ENCODE peak calls at places on chromosomes 13 and 19, in seven cellular contexts. U, W, D, E, O, Z and R are unnamed samples.

GRCh38 chr19:28472111-28472510 is 740.8 kb downstream of the UQCRFS1 start:
- DNase-seq in Z (no peak), E (peak), U (no peak), O (no peak), D (no peak), W (no peak), R (peak)

GRCh38 chr19:51703655-51704515 is 10.8 kb downstream of the SPACA6 start:
- DNase-seq in E (peak), Z (no peak), D (peak), W (peak), O (peak), U (peak), R (peak)

GRCh38 chr13:98508280-98509074 is 68.4 kb downstream of the STK24 start:
- DNase-seq in W (peak), D (peak), O (peak), U (no peak), E (peak), Z (no peak), R (peak)

GRCh38 chr19:42023121-42023942 is 29.3 kb upstream of the ATP1A3 start:
- DNase-seq in Z (no peak), U (peak), D (peak), E (peak), W (peak), O (peak), R (no peak)

GRCh38 chr19:16917401-16917800 is 28.6 kb downstream of the F2RL3 start:
- DNase-seq in E (no peak), U (no peak), D (no peak), O (no peak), W (no peak), Z (no peak), R (no peak)

GRCh38 chr13:24627090-24627714 is 53.0 kb upstream of the ATP12A start:
- DNase-seq in D (no peak), W (peak), U (peak), Z (no peak), O (peak), E (no peak), R (no peak)

GRCh38 chr19:39444598-39445257 is 654 bp upstream of the SUPT5H start:
- DNase-seq in E (peak), D (no peak), W (no peak), U (no peak), O (peak), Z (no peak), R (no peak)

GRCh38 chr13:74148437-74148836 is 14.2 kb upstream of the KLF12 start:
- DNase-seq in W (no peak), U (no peak), O (no peak), Z (no peak), D (no peak), E (no peak), R (no peak)

GRCh38 chr13:45989607-45990006 is 62.9 kb downstream of the ZC3H13 start:
- DNase-seq in D (peak), E (peak), Z (no peak), U (no peak), W (no peak), O (peak), R (peak)

GRCh38 chr13:67651908-67652307 is 421.8 kb upstream of the PCDH9 start:
- DNase-seq in W (no peak), Z (no peak), U (no peak), D (no peak), O (no peak), E (no peak), R (no peak)

GRCh38 chr19:4991996-4992698 is 23.2 kb downstream of the KDM4B start:
- DNase-seq in W (no peak), Z (no peak), D (no peak), U (no peak), O (no peak), E (no peak), R (no peak)

GRCh38 chr13:75757336-75757735 is 121.2 kb downstream of the LMO7 start:
- DNase-seq in D (no peak), U (no peak), Z (no peak), W (no peak), O (no peak), E (no peak), R (no peak)

GRCh38 chr13:50969691-50970090 is 60.1 kb downstream of the RNASEH2B start:
- DNase-seq in D (peak), E (peak), U (no peak), W (peak), Z (no peak), O (no peak), R (peak)

GRCh38 chr19:35228177-35228930 is at the start of gene FAM187B:
- DNase-seq in D (no peak), W (no peak), E (no peak), U (no peak), Z (no peak), O (no peak), R (no peak)

GRCh38 chr13:21058361-21058760 is 3.0 kb downstream of the LATS2 start:
- DNase-seq in Z (no peak), E (peak), O (no peak), U (no peak), D (no peak), W (no peak), R (no peak)

GRCh38 chr19:8611890-8612806 is 1.6 kb upstream of the ADAMTS10 start:
- DNase-seq in O (peak), D (peak), E (peak), U (peak), W (peak), Z (no peak), R (peak)

GRCh38 chr19:50252111-50252886 is 48.9 kb downstream of the MYH14 start:
- DNase-seq in D (peak), Z (no peak), U (peak), O (peak), E (peak), W (peak), R (no peak)

GRCh38 chr19:29384676-29385075 is 141.1 kb upstream of the VSTM2B start:
- DNase-seq in W (no peak), O (no peak), Z (no peak), U (no peak), E (no peak), D (no peak), R (no peak)

GRCh38 chr19:54916822-54917221 is 10.9 kb downstream of the NCR1 start:
- DNase-seq in U (no peak), O (no peak), Z (no peak), E (no peak), W (no peak), D (no peak), R (no peak)

GRCh38 chr19:18432275-18433038 is 5.5 kb downstream of the ISYNA1 start:
- DNase-seq in Z (no peak), W (no peak), E (no peak), D (no peak), U (no peak), O (no peak), R (no peak)
- H3K4me3 ChIP-seq in Z (no peak), W (no peak), E (no peak), D (peak), U (no peak), O (no peak), R (no peak)

GRCh38 chr19:12993562-12993961 is 1.7 kb upstream of the NFIX start:
- DNase-seq in U (no peak), O (no peak), W (no peak), Z (no peak), E (no peak), D (no peak), R (no peak)

GRCh38 chr19:12996542-12997094 is 1.3 kb downstream of the NFIX start:
- DNase-seq in E (no peak), W (no peak), Z (no peak), U (peak), O (no peak), D (no peak), R (no peak)

GRCh38 chr19:12992729-12993128 is 2.5 kb upstream of the NFIX start:
- DNase-seq in Z (no peak), O (no peak), E (no peak), U (no peak), W (no peak), D (no peak), R (no peak)

GRCh38 chr19:12995596-12996541 is 594 bp downstream of the NFIX start:
- DNase-seq in E (no peak), D (no peak), O (no peak), Z (no peak), U (peak), W (no peak), R (no peak)

GRCh38 chr19:12994701-12995595 is at the start of gene NFIX:
- DNase-seq in E (peak), U (peak), O (no peak), W (no peak), Z (no peak), D (no peak), R (peak)
- TF ChIP-seq CTCF in E (no peak), U (no peak), O (no peak), W (no peak), Z (no peak), D (no peak), R (no peak)

DNA sequence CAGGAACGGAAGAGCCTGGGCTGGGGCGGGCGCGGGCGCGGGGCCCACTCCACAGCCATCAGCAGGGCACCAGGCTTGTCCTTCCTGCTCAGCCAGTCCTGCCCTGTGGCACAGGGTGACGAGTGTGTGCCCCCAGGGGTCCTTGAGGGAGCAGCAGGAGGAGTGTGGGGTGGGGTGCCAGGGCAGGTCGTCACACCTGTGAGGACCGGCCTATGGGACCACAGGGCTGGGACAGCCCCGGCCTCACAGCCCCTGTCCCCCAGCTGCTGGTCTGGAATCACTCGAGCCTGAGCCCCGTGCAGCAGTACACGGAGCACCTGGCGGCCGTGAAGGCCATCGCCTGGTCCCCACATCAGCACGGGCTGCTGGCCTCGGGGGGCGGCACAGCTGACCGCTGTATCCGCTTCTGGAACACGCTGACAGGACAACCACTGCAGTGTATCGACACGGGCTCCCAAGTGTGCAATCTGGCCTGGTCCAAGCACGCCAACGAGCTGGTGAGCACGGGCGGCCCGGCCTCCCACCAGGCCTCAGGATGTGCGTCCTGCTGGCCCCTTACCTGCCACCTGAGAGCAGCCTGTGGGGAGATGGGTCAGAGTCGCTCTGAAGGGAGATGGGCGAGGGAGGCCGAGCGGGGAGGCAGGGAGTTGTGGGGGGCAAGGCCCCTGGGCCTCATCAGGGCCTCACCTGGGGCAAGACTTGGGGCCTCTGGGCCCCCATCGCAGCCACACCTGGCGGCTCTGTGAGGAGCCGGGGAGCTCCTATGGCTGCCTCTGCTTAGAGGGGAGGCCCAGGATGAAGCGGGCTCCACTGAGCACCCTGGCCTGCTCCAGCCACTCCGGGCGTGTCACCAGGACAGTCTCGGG is 6.6 kb upstream of the TEKTIP1 start:
- DNase-seq in U (no peak), D (no peak), O (no peak), E (no peak), Z (no peak), W (no peak), R (no peak)
- H3K4me3 ChIP-seq in U (no peak), D (no peak), O (no peak), E (no peak), Z (no peak), W (no peak), R (no peak)

GRCh38 chr13:95222733-95223018 is 78.6 kb downstream of the ABCC4 start:
- DNase-seq in U (no peak), E (no peak), Z (no peak), W (no peak), D (no peak), O (no peak), R (no peak)
- TF ChIP-seq CTCF in U (no peak), E (no peak), Z (no peak), W (no peak), D (peak), O (no peak), R (no peak)

GRCh38 chr13:30382836-30383525 is 39.3 kb upstream of the UBE2L5 start:
- DNase-seq in U (peak), O (no peak), E (no peak), Z (no peak), W (no peak), D (no peak), R (no peak)
- H3K4me3 ChIP-seq in U (no peak), O (no peak), E (no peak), Z (no peak), W (no peak), D (no peak), R (no peak)

GRCh38 chr19:49113762-49114629 is at the start of gene LIN7B:
- DNase-seq in D (peak), E (peak), Z (no peak), U (peak), W (peak), O (peak), R (peak)
- TF ChIP-seq CTCF in D (peak), E (no peak), Z (no peak), U (peak), W (peak), O (no peak), R (peak)